ENCODE peak calls at places on chromosome 18, in six cellular contexts. P is epithelial cell of proximal tubule; H is CD8-positive, alpha-beta memory T cell; I is HFF-Myc; A is A549; D is tibial artery. B is an unnamed sample.

GRCh38 chr18:21593540-21594257 is 6.8 kb downstream of the ESCO1 start:
- DNase-seq in P (no peak), H (no peak), I (no peak), A (no peak), D (no peak), B (no peak)

GRCh38 chr18:26656401-26656943 is 108.1 kb upstream of the KCTD1 start:
- DNase-seq in P (no peak), H (no peak), I (no peak), A (no peak), D (no peak), B (no peak)

GRCh38 chr18:50973367-50974126 is 5.7 kb downstream of the ELAC1 start:
- DNase-seq in P (peak; percentile 71), H (no peak), I (no peak), A (peak; percentile 27), D (no peak), B (no peak)

GRCh38 chr18:41745166-41746049 is 209.6 kb upstream of the PIK3C3 start:
- DNase-seq in P (no peak), H (no peak), I (no peak), A (peak; percentile 4), D (no peak), B (no peak)

GRCh38 chr18:908631-909621 is 4.3 kb downstream of the ADCYAP1 start:
- DNase-seq in P (no peak), H (no peak), I (no peak), A (no peak), D (no peak), B (no peak)

GRCh38 chr18:13530879-13531387 is 195.4 kb downstream of the FAM210A start:
- DNase-seq in P (no peak), H (no peak), I (peak; percentile 4), A (no peak), D (peak; percentile 84), B (peak; percentile 92)

GRCh38 chr18:8943900-8944870 is 158.3 kb upstream of the NDUFV2 start:
- DNase-seq in P (no peak), H (no peak), I (no peak), A (no peak), D (no peak), B (no peak)

GRCh38 chr18:54233228-54233625 is 8.8 kb upstream of the MBD2 start:
- DNase-seq in P (no peak), H (no peak), I (no peak), A (no peak), D (no peak), B (no peak)

GRCh38 chr18:77133920-77134496 is 1.4 kb upstream of the MBP start:
- DNase-seq in P (no peak), H (no peak), I (no peak), A (no peak), D (peak; percentile 71), B (peak; percentile 93)

GRCh38 chr18:50194623-50195532 is at the start of gene MYO5B:
- DNase-seq in P (no peak), H (peak; percentile 11), I (no peak), A (peak; percentile 13), D (no peak), B (no peak)

GRCh38 chr18:77711096-77711495 is 461.4 kb downstream of the GALR1 start:
- DNase-seq in P (no peak), H (no peak), I (no peak), A (no peak), D (no peak), B (no peak)

GRCh38 chr18:8822643-8823042 is 117.3 kb downstream of the MTCL1 start:
- DNase-seq in P (no peak), H (no peak), I (no peak), A (no peak), D (no peak), B (no peak)

GRCh38 chr18:9333441-9334350 is 877 bp upstream of the TWSG1 start:
- DNase-seq in P (no peak), H (no peak), I (no peak), A (peak; percentile 17), D (peak; percentile 22), B (no peak)

GRCh38 chr18:33440011-33440383 is 524 bp downstream of the CCDC178 start:
- DNase-seq in P (peak; percentile 12), H (no peak), I (peak; percentile 1), A (peak; percentile 3), D (peak; percentile 22), B (no peak)

GRCh38 chr18:33444699-33445098 is 4.2 kb upstream of the CCDC178 start:
- DNase-seq in P (no peak), H (no peak), I (no peak), A (no peak), D (no peak), B (no peak)

DNA sequence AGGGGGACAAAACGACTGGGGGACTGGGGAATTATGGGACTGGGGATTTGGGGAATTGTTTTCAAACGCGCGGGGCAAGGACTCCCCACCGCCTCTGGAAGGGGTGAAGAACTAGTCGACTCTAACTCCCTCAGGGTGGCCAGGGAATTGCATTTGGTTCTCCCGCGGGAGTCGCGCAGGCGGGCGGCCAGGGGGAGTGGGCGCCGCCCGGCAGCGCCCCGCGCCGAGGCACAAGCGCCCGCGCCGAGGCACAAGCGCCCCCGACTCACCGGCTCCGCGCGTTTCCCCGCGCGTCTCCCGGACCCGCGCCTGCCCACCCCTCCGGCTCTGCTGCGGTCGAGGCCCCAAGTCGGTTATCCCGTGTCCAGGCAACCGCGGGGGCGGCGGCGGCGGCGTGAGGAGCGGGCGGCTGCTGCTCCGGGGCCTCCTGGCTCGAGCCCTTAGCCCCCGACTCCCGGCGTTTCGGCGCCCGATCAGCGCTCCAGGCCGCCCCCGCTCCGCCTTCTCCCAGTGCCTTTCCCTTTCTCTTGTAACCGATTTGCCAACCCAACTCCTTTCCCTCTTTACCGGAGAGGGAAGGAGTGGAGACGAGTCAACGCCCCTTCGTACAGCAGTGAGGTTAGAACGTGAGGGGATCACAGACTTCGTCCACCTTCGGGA is at the start of gene CCDC178:
- DNase-seq in P (no peak), H (no peak), I (no peak), A (peak; percentile 7), D (peak; percentile 22), B (no peak)
- H3K4me3 ChIP-seq in P (peak within 1 kb of the TSS; percentile 52), H (no peak within 1 kb of the TSS), I (no peak within 1 kb of the TSS), A (peak within 1 kb of the TSS; percentile 40), D (peak within 1 kb of the TSS; percentile 74), B (peak within 1 kb of the TSS; percentile 18)

GRCh38 chr18:79397288-79397829 is 1.6 kb downstream of the NFATC1 start:
- DNase-seq in P (no peak), H (no peak), I (no peak), A (no peak), D (no peak), B (no peak)

GRCh38 chr18:79394438-79395307 is 1.1 kb upstream of the NFATC1 start:
- DNase-seq in P (no peak), H (peak; percentile 52), I (no peak), A (no peak), D (peak; percentile 60), B (no peak)

GRCh38 chr18:79395308-79395640 is 456 bp upstream of the NFATC1 start:
- DNase-seq in P (no peak), H (no peak), I (no peak), A (no peak), D (no peak), B (no peak)

GRCh38 chr18:79396431-79397287 is 929 bp downstream of the NFATC1 start:
- DNase-seq in P (no peak), H (peak; percentile 28), I (no peak), A (no peak), D (peak; percentile 73), B (no peak)

GRCh38 chr18:79395761-79396404 is at the start of gene NFATC1:
- DNase-seq in P (no peak), H (peak; percentile 58), I (no peak), A (peak; percentile 31), D (peak; percentile 81), B (no peak)
- H3K4me3 ChIP-seq in P (peak within 1 kb of the TSS; percentile 56), H (peak within 1 kb of the TSS; percentile 47), I (peak within 1 kb of the TSS; percentile 41), A (peak within 1 kb of the TSS; percentile 52), D (peak within 1 kb of the TSS; percentile 69), B (peak within 1 kb of the TSS; percentile 23)

DNA sequence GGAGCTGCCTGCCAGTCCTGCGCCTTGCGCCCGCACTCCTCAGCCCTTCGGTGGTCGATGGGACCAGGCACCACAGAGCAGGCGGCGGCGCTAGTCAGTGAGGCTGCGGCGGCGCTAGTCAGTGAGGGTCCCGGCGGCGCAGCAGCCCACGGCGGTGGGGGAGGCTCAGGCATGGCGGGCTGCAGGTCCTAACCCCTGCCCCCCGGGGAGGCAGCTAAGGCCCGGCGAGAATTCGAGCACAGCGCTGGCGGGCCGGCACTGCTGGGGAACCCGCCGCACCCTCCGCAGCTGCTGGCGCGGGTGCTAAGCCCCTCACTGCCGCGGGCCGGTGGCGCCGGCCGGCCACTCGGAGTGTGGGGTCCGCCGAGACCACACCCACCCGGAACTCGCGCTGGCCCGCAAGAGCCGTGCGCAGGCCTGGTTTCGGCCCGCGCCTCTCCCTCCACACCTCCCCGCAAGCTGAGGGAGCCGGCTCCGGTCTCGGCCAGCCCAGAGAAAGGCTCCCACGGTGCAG is 867.4 kb downstream of the DSC3 start:
- DNase-seq in P (no peak), H (no peak), I (no peak), A (no peak), D (no peak), B (no peak)
- H3K4me3 ChIP-seq in P (no peak overlapping the region), H (no peak overlapping the region), I (no peak overlapping the region), A (no peak overlapping the region), D (no peak overlapping the region), B (no peak overlapping the region)

GRCh38 chr18:36672437-36673344 is 156.1 kb downstream of the TPGS2 start:
- DNase-seq in P (no peak), H (no peak), I (no peak), A (no peak), D (no peak), B (peak; percentile 74)
- H3K4me3 ChIP-seq in P (no peak overlapping the region), H (no peak overlapping the region), I (no peak overlapping the region), A (peak overlapping the region; percentile 9), D (peak overlapping the region; percentile 32), B (no peak overlapping the region)

GRCh38 chr18:3058328-3059191 is 45.6 kb upstream of the LPIN2 start:
- DNase-seq in P (no peak), H (peak; percentile 48), I (no peak), A (no peak), D (no peak), B (no peak)

GRCh38 chr18:3059272-3059671 is 46.3 kb upstream of the LPIN2 start:
- DNase-seq in P (no peak), H (peak; percentile 63), I (no peak), A (no peak), D (no peak), B (no peak)

GRCh38 chr18:3062798-3063563 is 50.0 kb upstream of the LPIN2 start:
- DNase-seq in P (no peak), H (peak; percentile 41), I (peak; percentile 24), A (no peak), D (peak; percentile 72), B (peak; percentile 37)

GRCh38 chr18:3061581-3062416 is 48.9 kb upstream of the LPIN2 start:
- DNase-seq in P (no peak), H (peak; percentile 61), I (no peak), A (no peak), D (no peak), B (no peak)

GRCh38 chr18:3060667-3061580 is 48.0 kb upstream of the LPIN2 start:
- DNase-seq in P (no peak), H (peak; percentile 65), I (no peak), A (no peak), D (no peak), B (no peak)
- H3K4me3 ChIP-seq in P (no peak overlapping the region), H (peak overlapping the region; percentile 62), I (no peak overlapping the region), A (no peak overlapping the region), D (no peak overlapping the region), B (no peak overlapping the region)

GRCh38 chr18:70490008-70490933 is 201.4 kb downstream of the SOCS6 start:
- DNase-seq in P (peak; percentile 27), H (no peak), I (peak; percentile 17), A (no peak), D (peak; percentile 37), B (peak; percentile 15)
- H3K4me3 ChIP-seq in P (peak overlapping the region; percentile 33), H (no peak overlapping the region), I (no peak overlapping the region), A (no peak overlapping the region), D (no peak overlapping the region), B (no peak overlapping the region)